ENCODE peak calls at places on chromosomes 2 and 18, in eight cellular contexts. One of them, this sample, is unnamed.

GRCh38 chr2:72985891-72986683 is 68.8 kb downstream of the EMX1 start:
- DNase-seq in Peyer's patch: peak; percentile 25
- DNase-seq in adrenal gland: no peak
- DNase-seq in HCT116: no peak
- DNase-seq in A549: no peak
- DNase-seq in HepG2: no peak
- DNase-seq in tibial nerve: no peak
- DNase-seq in body of pancreas: peak; percentile 32
- DNase-seq in this sample: peak; percentile 38

GRCh38 chr2:47645246-47645645 is 137.7 kb upstream of the MSH6 start:
- DNase-seq in Peyer's patch: no peak
- DNase-seq in adrenal gland: no peak
- DNase-seq in HCT116: no peak
- DNase-seq in A549: no peak
- DNase-seq in HepG2: no peak
- DNase-seq in tibial nerve: no peak
- DNase-seq in body of pancreas: no peak
- DNase-seq in this sample: no peak

GRCh38 chr18:53941601-53942335 is 282.7 kb downstream of the MBD2 start:
- DNase-seq in Peyer's patch: no peak
- DNase-seq in adrenal gland: no peak
- DNase-seq in HCT116: no peak
- DNase-seq in A549: no peak
- DNase-seq in HepG2: no peak
- DNase-seq in tibial nerve: no peak
- DNase-seq in body of pancreas: no peak
- DNase-seq in this sample: no peak

GRCh38 chr18:39647627-39648502 is 2082.3 kb upstream of the CELF4 start:
- DNase-seq in Peyer's patch: no peak
- DNase-seq in adrenal gland: no peak
- DNase-seq in HCT116: peak; percentile 42
- DNase-seq in A549: no peak
- DNase-seq in HepG2: no peak
- DNase-seq in tibial nerve: no peak
- DNase-seq in body of pancreas: peak; percentile 3
- DNase-seq in this sample: no peak

GRCh38 chr18:74286106-74286856 is 5.5 kb downstream of the CYB5A start:
- DNase-seq in Peyer's patch: no peak
- DNase-seq in adrenal gland: no peak
- DNase-seq in HCT116: no peak
- DNase-seq in A549: no peak
- DNase-seq in HepG2: no peak
- DNase-seq in tibial nerve: no peak
- DNase-seq in body of pancreas: peak; percentile 85
- DNase-seq in this sample: no peak

GRCh38 chr2:139744273-139744672 is 964.1 kb upstream of the NXPH2 start:
- DNase-seq in Peyer's patch: no peak
- DNase-seq in adrenal gland: no peak
- DNase-seq in HCT116: no peak
- DNase-seq in A549: no peak
- DNase-seq in HepG2: no peak
- DNase-seq in tibial nerve: no peak
- DNase-seq in body of pancreas: no peak
- DNase-seq in this sample: no peak

GRCh38 chr2:99150691-99151090 is 4.1 kb downstream of the TSGA10 start:
- DNase-seq in Peyer's patch: no peak
- DNase-seq in adrenal gland: no peak
- DNase-seq in HCT116: no peak
- DNase-seq in A549: no peak
- DNase-seq in HepG2: no peak
- DNase-seq in tibial nerve: no peak
- DNase-seq in body of pancreas: no peak
- DNase-seq in this sample: no peak

GRCh38 chr2:204890680-204891079 is 345.4 kb downstream of the PARD3B start:
- DNase-seq in Peyer's patch: no peak
- DNase-seq in adrenal gland: no peak
- DNase-seq in HCT116: no peak
- DNase-seq in A549: no peak
- DNase-seq in HepG2: no peak
- DNase-seq in tibial nerve: no peak
- DNase-seq in body of pancreas: no peak
- DNase-seq in this sample: no peak

GRCh38 chr2:172103471-172104292 is 982 bp upstream of the DLX2 start:
- DNase-seq in Peyer's patch: peak; percentile 88
- DNase-seq in adrenal gland: peak; percentile 79
- DNase-seq in HCT116: peak; percentile 81
- DNase-seq in A549: peak; percentile 77
- DNase-seq in HepG2: peak; percentile 83
- DNase-seq in tibial nerve: peak; percentile 73
- DNase-seq in body of pancreas: peak; percentile 80
- DNase-seq in this sample: peak; percentile 95

GRCh38 chr2:159882069-159882468 is 84.1 kb upstream of the CD302 start:
- DNase-seq in Peyer's patch: no peak
- DNase-seq in adrenal gland: no peak
- DNase-seq in HCT116: no peak
- DNase-seq in A549: no peak
- DNase-seq in HepG2: no peak
- DNase-seq in tibial nerve: no peak
- DNase-seq in body of pancreas: no peak
- DNase-seq in this sample: no peak

GRCh38 chr2:174597347-174598047 is at the start of gene WIPF1:
- DNase-seq in Peyer's patch: no peak
- DNase-seq in adrenal gland: peak; percentile 49
- DNase-seq in HCT116: no peak
- DNase-seq in A549: no peak
- DNase-seq in HepG2: no peak
- DNase-seq in tibial nerve: no peak
- DNase-seq in body of pancreas: peak; percentile 58
- DNase-seq in this sample: no peak

GRCh38 chr2:40734797-40735196 is 282.9 kb upstream of the SLC8A1 start:
- DNase-seq in Peyer's patch: no peak
- DNase-seq in adrenal gland: no peak
- DNase-seq in HCT116: no peak
- DNase-seq in A549: no peak
- DNase-seq in HepG2: no peak
- DNase-seq in tibial nerve: no peak
- DNase-seq in body of pancreas: no peak
- DNase-seq in this sample: no peak

GRCh38 chr2:172772637-172773036 is 37.0 kb downstream of the RAPGEF4 start:
- DNase-seq in Peyer's patch: no peak
- DNase-seq in adrenal gland: no peak
- DNase-seq in HCT116: no peak
- DNase-seq in A549: no peak
- DNase-seq in HepG2: no peak
- DNase-seq in tibial nerve: no peak
- DNase-seq in body of pancreas: no peak
- DNase-seq in this sample: no peak

GRCh38 chr18:59767732-59768131 is 70.5 kb upstream of the CCBE1 start:
- DNase-seq in Peyer's patch: no peak
- DNase-seq in adrenal gland: no peak
- DNase-seq in HCT116: no peak
- DNase-seq in A549: no peak
- DNase-seq in HepG2: no peak
- DNase-seq in tibial nerve: no peak
- DNase-seq in body of pancreas: no peak
- DNase-seq in this sample: no peak

GRCh38 chr2:142599504-142599903 is 278.0 kb upstream of the KYNU start:
- DNase-seq in Peyer's patch: no peak
- DNase-seq in adrenal gland: no peak
- DNase-seq in HCT116: no peak
- DNase-seq in A549: no peak
- DNase-seq in HepG2: peak; percentile 75
- DNase-seq in tibial nerve: no peak
- DNase-seq in body of pancreas: no peak
- DNase-seq in this sample: no peak

GRCh38 chr2:100390001-100390940 is 27.2 kb downstream of the CHST10 start:
- DNase-seq in Peyer's patch: no peak
- DNase-seq in adrenal gland: peak; percentile 3
- DNase-seq in HCT116: no peak
- DNase-seq in A549: no peak
- DNase-seq in HepG2: no peak
- DNase-seq in tibial nerve: no peak
- DNase-seq in body of pancreas: no peak
- DNase-seq in this sample: no peak

GRCh38 chr2:157459486-157459885 is 15.6 kb upstream of the CYTIP start:
- DNase-seq in Peyer's patch: no peak
- DNase-seq in adrenal gland: no peak
- DNase-seq in HCT116: no peak
- DNase-seq in A549: no peak
- DNase-seq in HepG2: no peak
- DNase-seq in tibial nerve: no peak
- DNase-seq in body of pancreas: no peak
- DNase-seq in this sample: no peak

GRCh38 chr2:109528811-109529501 is 84.8 kb downstream of the SEPTIN10 start:
- DNase-seq in Peyer's patch: no peak
- DNase-seq in adrenal gland: no peak
- DNase-seq in HCT116: no peak
- DNase-seq in A549: no peak
- DNase-seq in HepG2: no peak
- DNase-seq in tibial nerve: no peak
- DNase-seq in body of pancreas: no peak
- DNase-seq in this sample: peak; percentile 66

GRCh38 chr2:40041983-40042382 is 262.9 kb upstream of the THUMPD2 start:
- DNase-seq in Peyer's patch: no peak
- DNase-seq in adrenal gland: no peak
- DNase-seq in HCT116: no peak
- DNase-seq in A549: no peak
- DNase-seq in HepG2: no peak
- DNase-seq in tibial nerve: no peak
- DNase-seq in body of pancreas: peak; percentile 15
- DNase-seq in this sample: no peak

GRCh38 chr2:100017633-100018032 is 124.8 kb downstream of the AFF3 start:
- DNase-seq in Peyer's patch: no peak
- DNase-seq in adrenal gland: no peak
- DNase-seq in HCT116: no peak
- DNase-seq in A549: no peak
- DNase-seq in HepG2: no peak
- DNase-seq in tibial nerve: no peak
- DNase-seq in body of pancreas: no peak
- DNase-seq in this sample: no peak

GRCh38 chr2:164014068-164014577 is 278.3 kb upstream of the FIGN start:
- DNase-seq in Peyer's patch: no peak
- DNase-seq in adrenal gland: no peak
- DNase-seq in HCT116: no peak
- DNase-seq in A549: no peak
- DNase-seq in HepG2: no peak
- DNase-seq in tibial nerve: no peak
- DNase-seq in body of pancreas: no peak
- DNase-seq in this sample: no peak

GRCh38 chr2:159804941-159805340 is 6.9 kb upstream of the CD302 start:
- DNase-seq in Peyer's patch: no peak
- DNase-seq in adrenal gland: no peak
- DNase-seq in HCT116: no peak
- DNase-seq in A549: no peak
- DNase-seq in HepG2: no peak
- DNase-seq in tibial nerve: no peak
- DNase-seq in body of pancreas: peak; percentile 11
- DNase-seq in this sample: no peak

GRCh38 chr2:195319112-195319460 is 337.9 kb upstream of the SLC39A10 start:
- DNase-seq in Peyer's patch: no peak
- DNase-seq in adrenal gland: no peak
- DNase-seq in HCT116: no peak
- DNase-seq in A549: peak; percentile 12
- DNase-seq in HepG2: no peak
- DNase-seq in tibial nerve: no peak
- DNase-seq in body of pancreas: no peak
- DNase-seq in this sample: no peak

GRCh38 chr2:101988541-101988940 is 3.2 kb upstream of the IL1R2 start:
- DNase-seq in Peyer's patch: no peak
- DNase-seq in adrenal gland: no peak
- DNase-seq in HCT116: no peak
- DNase-seq in A549: no peak
- DNase-seq in HepG2: no peak
- DNase-seq in tibial nerve: no peak
- DNase-seq in body of pancreas: no peak
- DNase-seq in this sample: no peak

GRCh38 chr2:101989740-101990460 is 1.9 kb upstream of the IL1R2 start:
- DNase-seq in Peyer's patch: no peak
- DNase-seq in adrenal gland: no peak
- DNase-seq in HCT116: no peak
- DNase-seq in A549: no peak
- DNase-seq in HepG2: no peak
- DNase-seq in tibial nerve: no peak
- DNase-seq in body of pancreas: peak; percentile 42
- DNase-seq in this sample: no peak

GRCh38 chr2:101995019-101995418 is 3.3 kb downstream of the IL1R2 start:
- DNase-seq in Peyer's patch: no peak
- DNase-seq in adrenal gland: no peak
- DNase-seq in HCT116: no peak
- DNase-seq in A549: no peak
- DNase-seq in HepG2: no peak
- DNase-seq in tibial nerve: no peak
- DNase-seq in body of pancreas: no peak
- DNase-seq in this sample: no peak

GRCh38 chr2:101993772-101994171 is 2.0 kb downstream of the IL1R2 start:
- DNase-seq in Peyer's patch: no peak
- DNase-seq in adrenal gland: no peak
- DNase-seq in HCT116: no peak
- DNase-seq in A549: no peak
- DNase-seq in HepG2: no peak
- DNase-seq in tibial nerve: no peak
- DNase-seq in body of pancreas: no peak
- DNase-seq in this sample: no peak

GRCh38 chr2:101991731-101992145 is at the start of gene IL1R2:
- DNase-seq in Peyer's patch: no peak
- DNase-seq in adrenal gland: no peak
- DNase-seq in HCT116: no peak
- DNase-seq in A549: no peak
- DNase-seq in HepG2: no peak
- DNase-seq in tibial nerve: no peak
- DNase-seq in body of pancreas: peak; percentile 69
- DNase-seq in this sample: peak; percentile 92
- TF ChIP-seq POLR2A in Peyer's patch: no peak
- TF ChIP-seq POLR2A in adrenal gland: no peak
- TF ChIP-seq POLR2A in HCT116: no peak
- TF ChIP-seq POLR2A in A549: no peak
- TF ChIP-seq POLR2A in HepG2: no peak
- TF ChIP-seq POLR2A in tibial nerve: no peak
- TF ChIP-seq POLR2A in body of pancreas: peak; percentile 32
- TF ChIP-seq POLR2A in this sample: no peak

GRCh38 chr2:190407662-190408537 is at the start of gene MFSD6:
- DNase-seq in Peyer's patch: peak; percentile 87
- DNase-seq in adrenal gland: peak; percentile 69
- DNase-seq in HCT116: no peak
- DNase-seq in A549: peak; percentile 32
- DNase-seq in HepG2: no peak
- DNase-seq in tibial nerve: peak; percentile 10
- DNase-seq in body of pancreas: peak; percentile 71
- DNase-seq in this sample: peak; percentile 93
- TF ChIP-seq POLR2A in Peyer's patch: peak; percentile 42
- TF ChIP-seq POLR2A in adrenal gland: peak; percentile 58
- TF ChIP-seq POLR2A in HCT116: no peak
- TF ChIP-seq POLR2A in A549: peak; percentile 3
- TF ChIP-seq POLR2A in HepG2: no peak
- TF ChIP-seq POLR2A in tibial nerve: peak; percentile 34
- TF ChIP-seq POLR2A in body of pancreas: peak; percentile 22
- TF ChIP-seq POLR2A in this sample: no peak

GRCh38 chr2:43595603-43596412 is at the start of gene THADA:
- DNase-seq in Peyer's patch: peak; percentile 98
- DNase-seq in adrenal gland: peak; percentile 100
- DNase-seq in HCT116: peak; percentile 99
- DNase-seq in A549: peak; percentile 96
- DNase-seq in HepG2: peak; percentile 99
- DNase-seq in tibial nerve: peak; percentile 98
- DNase-seq in body of pancreas: peak; percentile 100
- DNase-seq in this sample: peak; percentile 98
- TF ChIP-seq POLR2A in Peyer's patch: peak; percentile 90
- TF ChIP-seq POLR2A in adrenal gland: peak; percentile 96
- TF ChIP-seq POLR2A in HCT116: peak; percentile 97
- TF ChIP-seq POLR2A in A549: peak; percentile 97
- TF ChIP-seq POLR2A in HepG2: peak; percentile 100
- TF ChIP-seq POLR2A in tibial nerve: peak; percentile 96
- TF ChIP-seq POLR2A in body of pancreas: peak; percentile 98
- TF ChIP-seq POLR2A in this sample: peak; percentile 78

GRCh38 chr18:31497711-31498449 is at the start of gene DSG2:
- DNase-seq in Peyer's patch: peak; percentile 95
- DNase-seq in adrenal gland: peak; percentile 54
- DNase-seq in HCT116: no peak
- DNase-seq in A549: peak; percentile 54
- DNase-seq in HepG2: peak; percentile 43
- DNase-seq in tibial nerve: no peak
- DNase-seq in body of pancreas: peak; percentile 88
- DNase-seq in this sample: peak; percentile 75
- TF ChIP-seq POLR2A in Peyer's patch: peak; percentile 77
- TF ChIP-seq POLR2A in adrenal gland: no peak
- TF ChIP-seq POLR2A in HCT116: peak; percentile 15
- TF ChIP-seq POLR2A in A549: peak; percentile 65
- TF ChIP-seq POLR2A in HepG2: peak; percentile 58
- TF ChIP-seq POLR2A in tibial nerve: no peak
- TF ChIP-seq POLR2A in body of pancreas: peak; percentile 83
- TF ChIP-seq POLR2A in this sample: no peak